ENCODE peak calls at places on chromosome 6, in eight cellular contexts. X is GM12878, Y is A549, K is HCT116, H is K562, D is endothelial cell of umbilical vein, G is HepG2, T is H1. A is an unnamed sample.

GRCh38 chr6:87066449-87067288 is 28.2 kb downstream of the CGA start:
- DNase-seq in X (peak; percentile 28), Y (peak; percentile 55), K (peak; percentile 57), H (peak; percentile 31), D (peak; percentile 70), G (peak; percentile 51), T (no peak), A (peak; percentile 75)

GRCh38 chr6:6436946-6437345 is 116.5 kb upstream of the F13A1 start:
- DNase-seq in X (no peak), Y (no peak), K (no peak), H (no peak), D (no peak), G (no peak), T (no peak), A (no peak)

GRCh38 chr6:159974932-159975331 is 6.0 kb downstream of the IGF2R start:
- DNase-seq in X (no peak), Y (no peak), K (no peak), H (no peak), D (no peak), G (no peak), T (no peak), A (no peak)

GRCh38 chr6:148743476-148743875 is 3.4 kb upstream of the UST start:
- DNase-seq in X (no peak), Y (no peak), K (no peak), H (no peak), D (no peak), G (no peak), T (no peak), A (no peak)

GRCh38 chr6:14381225-14381887 is 263.8 kb downstream of the CD83 start:
- DNase-seq in X (no peak), Y (no peak), K (no peak), H (no peak), D (no peak), G (no peak), T (peak; percentile 49), A (no peak)

GRCh38 chr6:37519461-37519860 is 19.8 kb upstream of the CCDC167 start:
- DNase-seq in X (no peak), Y (no peak), K (no peak), H (no peak), D (no peak), G (peak; percentile 53), T (no peak), A (no peak)

GRCh38 chr6:169714178-169714577 is 10.1 kb downstream of the PHF10 start:
- DNase-seq in X (no peak), Y (no peak), K (no peak), H (no peak), D (no peak), G (no peak), T (no peak), A (no peak)

GRCh38 chr6:164370773-164371172 is 938.6 kb downstream of the C6orf118 start:
- DNase-seq in X (no peak), Y (no peak), K (no peak), H (no peak), D (no peak), G (no peak), T (no peak), A (no peak)

GRCh38 chr6:27839303-27840081 is 72.7 kb downstream of the OR2B2 start:
- DNase-seq in X (no peak), Y (peak; percentile 74), K (no peak), H (no peak), D (peak; percentile 70), G (peak; percentile 59), T (no peak), A (peak; percentile 65)

GRCh38 chr6:56683882-56684281 is 41.2 kb upstream of the DST start:
- DNase-seq in X (no peak), Y (peak; percentile 79), K (no peak), H (no peak), D (peak; percentile 46), G (peak; percentile 98), T (no peak), A (no peak)

GRCh38 chr6:30154709-30155521 is 6.1 kb downstream of the TRIM10 start:
- DNase-seq in X (no peak), Y (peak; percentile 52), K (no peak), H (no peak), D (peak; percentile 21), G (peak; percentile 82), T (no peak), A (no peak)

GRCh38 chr6:131948221-131948661 is 2.9 kb downstream of the CCN2 start:
- DNase-seq in X (no peak), Y (no peak), K (no peak), H (no peak), D (peak; percentile 83), G (peak; percentile 50), T (no peak), A (no peak)

GRCh38 chr6:33856655-33857054 is 52.9 kb upstream of the MLN start:
- DNase-seq in X (peak; percentile 58), Y (no peak), K (no peak), H (no peak), D (no peak), G (no peak), T (no peak), A (peak; percentile 97)

GRCh38 chr6:42555477-42556457 is 8.1 kb upstream of the UBR2 start:
- DNase-seq in X (no peak), Y (peak; percentile 38), K (peak; percentile 33), H (no peak), D (no peak), G (peak; percentile 39), T (no peak), A (peak; percentile 72)

GRCh38 chr6:164455835-164456234 is 853.6 kb downstream of the C6orf118 start:
- DNase-seq in X (no peak), Y (peak; percentile 1), K (no peak), H (no peak), D (no peak), G (no peak), T (peak; percentile 43), A (no peak)

GRCh38 chr6:144912474-144912873 is 627.3 kb downstream of the UTRN start:
- DNase-seq in X (no peak), Y (no peak), K (no peak), H (no peak), D (peak; percentile 9), G (no peak), T (no peak), A (no peak)

GRCh38 chr6:102114402-102114801 is 720.9 kb downstream of the GRIK2 start:
- DNase-seq in X (no peak), Y (peak; percentile 1), K (peak; percentile 6), H (no peak), D (no peak), G (peak; percentile 20), T (no peak), A (peak; percentile 49)
- TF ChIP-seq MAX in X (no peak), Y (no peak), K (no peak), H (no peak), D (no peak), G (no peak), T (no peak), A (no peak)

DNA sequence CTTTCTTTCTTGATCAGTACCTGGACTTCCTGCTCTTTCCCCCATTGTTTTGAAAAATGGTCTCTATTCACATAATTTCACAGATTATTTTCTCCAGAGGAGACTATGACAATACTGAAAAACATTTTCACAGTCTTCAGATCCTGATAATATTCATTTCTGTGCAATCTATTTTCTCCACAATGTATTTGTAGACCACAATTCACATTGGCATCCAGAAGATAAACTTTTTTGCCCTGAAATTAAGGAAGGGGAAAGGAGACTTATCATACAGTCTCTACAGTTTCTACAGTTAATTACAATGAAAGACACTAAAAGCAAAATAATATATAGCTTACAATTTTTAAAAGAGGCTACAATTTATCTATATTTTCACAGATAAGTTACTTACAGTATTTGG is 18.4 kb downstream of the LCA5 start:
- DNase-seq in X (no peak), Y (no peak), K (no peak), H (no peak), D (no peak), G (no peak), T (no peak), A (no peak)
- TF ChIP-seq POLR2A in X (no peak), Y (no peak), K (no peak), H (no peak), D (no peak), G (no peak), T (no peak), A (no peak)

DNA sequence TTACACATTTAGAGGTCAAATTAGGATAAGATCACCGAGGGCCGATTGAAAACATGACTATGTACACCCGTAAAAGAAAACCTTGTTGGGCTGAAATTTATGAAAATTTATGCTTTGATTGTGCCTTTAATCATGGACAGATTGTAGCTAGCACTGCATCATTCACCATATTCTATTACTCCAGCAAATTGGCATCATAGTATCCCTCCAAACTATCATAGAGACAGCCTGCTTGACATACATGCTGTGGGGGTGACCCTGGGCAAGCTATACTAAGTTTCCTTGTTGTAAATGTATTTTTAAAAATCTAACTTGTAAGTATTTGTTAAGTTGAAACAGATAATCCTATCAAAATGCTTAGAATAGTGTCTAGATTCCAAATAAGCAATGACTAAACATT is 102.7 kb downstream of the HFE start:
- DNase-seq in X (no peak), Y (no peak), K (no peak), H (no peak), D (no peak), G (no peak), T (no peak), A (no peak)
- H3K4me3 ChIP-seq in X (no peak overlapping the region), Y (no peak overlapping the region), K (no peak overlapping the region), H (no peak overlapping the region), D (no peak overlapping the region), G (no peak overlapping the region), T (no peak overlapping the region), A (no peak overlapping the region)

GRCh38 chr6:155024628-155025027 is 29.5 kb downstream of the TIAM2 start:
- DNase-seq in X (no peak), Y (no peak), K (no peak), H (no peak), D (no peak), G (peak; percentile 54), T (no peak), A (no peak)

GRCh38 chr6:155022726-155023125 is 27.6 kb downstream of the TIAM2 start:
- DNase-seq in X (no peak), Y (no peak), K (no peak), H (no peak), D (no peak), G (no peak), T (no peak), A (no peak)

GRCh38 chr6:155023717-155024116 is 28.6 kb downstream of the TIAM2 start:
- DNase-seq in X (no peak), Y (no peak), K (no peak), H (no peak), D (no peak), G (no peak), T (no peak), A (no peak)

GRCh38 chr6:155030148-155030720 is 35.1 kb downstream of the TIAM2 start:
- DNase-seq in X (no peak), Y (no peak), K (no peak), H (no peak), D (peak; percentile 71), G (no peak), T (no peak), A (no peak)

DNA sequence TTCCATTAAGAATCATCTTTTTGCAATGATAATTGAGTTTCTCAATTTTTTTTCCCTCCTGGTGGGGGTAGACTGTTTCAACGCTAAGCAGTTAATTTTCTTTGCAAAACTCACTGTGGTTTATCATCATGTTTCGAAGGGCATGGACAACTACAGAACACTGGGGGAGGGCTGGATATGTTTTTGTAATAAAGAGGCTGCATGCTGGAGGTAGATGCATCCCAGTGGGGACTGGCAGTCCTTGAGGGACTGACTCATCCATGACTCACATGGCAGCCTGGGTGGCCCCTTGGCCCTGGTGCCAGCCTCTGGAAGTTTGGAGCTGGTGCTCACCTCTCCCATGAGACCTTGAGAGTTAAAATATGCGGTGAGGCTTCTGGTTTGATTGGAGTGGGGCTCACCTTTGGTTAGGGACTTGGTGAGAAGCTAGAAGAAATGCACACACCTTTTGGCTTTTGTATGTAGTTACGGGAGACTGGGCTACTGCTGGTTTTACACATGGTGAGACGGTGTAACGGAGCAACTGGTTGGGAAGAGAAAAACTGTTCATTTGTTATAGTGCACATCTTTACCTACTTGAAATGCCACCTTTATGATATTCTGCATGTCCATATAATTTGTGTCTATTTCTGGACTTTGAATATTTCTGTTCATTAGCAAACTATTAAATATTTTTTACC is 31.4 kb downstream of the TIAM2 start:
- DNase-seq in X (no peak), Y (peak; percentile 80), K (peak; percentile 82), H (no peak), D (peak; percentile 61), G (peak; percentile 41), T (no peak), A (peak; percentile 72)
- TF ChIP-seq MAX in X (no peak), Y (peak; percentile 68), K (peak; percentile 74), H (no peak), D (no peak), G (no peak), T (no peak), A (no peak)

A was measured in NB4.